ENCODE peak calls at places on chromosomes 6 and 20, in six cellular contexts. F, N, O, M, Z and K are unnamed samples. For H3K36me3, the result is how much of the 10 kb centered on the place peaks cover.

GRCh38 chr20:63265891-63266515 is 6.6 kb upstream of the ARFGAP1 start:
- DNase-seq in F (no peak), N (no peak), O (peak), M (no peak), Z (no peak), K (no peak)

GRCh38 chr20:44759595-44759994 is 13.9 kb downstream of the KCNK15 start:
- DNase-seq in F (no peak), N (no peak), O (no peak), M (no peak), Z (no peak), K (no peak)

GRCh38 chr6:158835616-158836221 is 16.6 kb upstream of the EZR start:
- DNase-seq in F (no peak), N (peak), O (peak), M (no peak), Z (peak), K (no peak)

GRCh38 chr20:36085686-36086267 is 68.8 kb upstream of the EPB41L1 start:
- DNase-seq in F (no peak), N (no peak), O (peak), M (no peak), Z (peak), K (no peak)

GRCh38 chr6:135030532-135031178 is 24.0 kb downstream of the HBS1L start:
- DNase-seq in F (no peak), N (no peak), O (peak), M (no peak), Z (no peak), K (no peak)

GRCh38 chr6:51322505-51322904 is 503.8 kb downstream of the TFAP2B start:
- DNase-seq in F (no peak), N (no peak), O (no peak), M (no peak), Z (no peak), K (no peak)

GRCh38 chr6:107105511-107106116 is 9.7 kb downstream of the BEND3 start:
- DNase-seq in F (peak), N (no peak), O (no peak), M (no peak), Z (no peak), K (no peak)

GRCh38 chr20:58753267-58753928 is 60.8 kb downstream of the NPEPL1 start:
- DNase-seq in F (no peak), N (no peak), O (no peak), M (peak), Z (no peak), K (no peak)

GRCh38 chr20:13353261-13353945 is 132.3 kb downstream of the ISM1 start:
- DNase-seq in F (no peak), N (no peak), O (no peak), M (no peak), Z (no peak), K (no peak)

GRCh38 chr6:5730586-5731263 is 276.0 kb downstream of the NRN1 start:
- DNase-seq in F (no peak), N (no peak), O (peak), M (no peak), Z (no peak), K (no peak)

GRCh38 chr6:45495404-45496084 is 117.8 kb upstream of the SUPT3H start:
- DNase-seq in F (no peak), N (no peak), O (no peak), M (no peak), Z (no peak), K (no peak)

GRCh38 chr6:10460096-10460495 is 45.2 kb upstream of the TFAP2A start:
- DNase-seq in F (no peak), N (no peak), O (no peak), M (no peak), Z (no peak), K (no peak)

GRCh38 chr6:22808466-22808865 is 239.1 kb downstream of the HDGFL1 start:
- DNase-seq in F (peak), N (no peak), O (peak), M (no peak), Z (no peak), K (no peak)

GRCh38 chr6:89956182-89956581 is 61.9 kb downstream of the GJA10 start:
- DNase-seq in F (no peak), N (no peak), O (no peak), M (no peak), Z (no peak), K (no peak)

GRCh38 chr20:31322504-31322903 is 14.1 kb upstream of the DEFB116 start:
- DNase-seq in F (no peak), N (no peak), O (no peak), M (no peak), Z (no peak), K (no peak)

GRCh38 chr20:63005862-63006564 is 751 bp downstream of the BHLHE23 start:
- DNase-seq in F (no peak), N (peak), O (peak), M (peak), Z (peak), K (no peak)

GRCh38 chr20:36399969-36400545 is 93.9 kb downstream of the DLGAP4 start:
- DNase-seq in F (no peak), N (no peak), O (no peak), M (no peak), Z (no peak), K (no peak)

GRCh38 chr6:15061176-15061575 is 184.7 kb upstream of the JARID2 start:
- DNase-seq in F (no peak), N (peak), O (no peak), M (no peak), Z (no peak), K (no peak)

GRCh38 chr20:19619904-19620430 is 138.1 kb upstream of the RIN2 start:
- DNase-seq in F (no peak), N (no peak), O (no peak), M (no peak), Z (no peak), K (no peak)

GRCh38 chr6:52390361-52390727 is 28.4 kb downstream of the PAQR8 start:
- DNase-seq in F (peak), N (no peak), O (peak), M (no peak), Z (no peak), K (no peak)

GRCh38 chr20:60233006-60233405 is 274.8 kb downstream of the CDH26 start:
- DNase-seq in F (no peak), N (no peak), O (no peak), M (no peak), Z (no peak), K (no peak)

GRCh38 chr20:61939691-61940360 is 125.9 kb downstream of the TAF4 start:
- DNase-seq in F (no peak), N (no peak), O (no peak), M (no peak), Z (peak), K (peak)
- TF ChIP-seq CTCF in F (no peak), N (no peak), O (no peak), M (no peak), Z (no peak), K (no peak)

GRCh38 chr6:33781105-33781975 is 7.6 kb downstream of the LEMD2 start:
- DNase-seq in F (peak), N (peak), O (no peak), M (no peak), Z (peak), K (no peak)

GRCh38 chr6:33785766-33786165 is 3.2 kb downstream of the LEMD2 start:
- DNase-seq in F (peak), N (no peak), O (peak), M (no peak), Z (peak), K (no peak)

GRCh38 chr6:33784787-33785186 is 4.1 kb downstream of the LEMD2 start:
- DNase-seq in F (no peak), N (no peak), O (no peak), M (no peak), Z (peak), K (no peak)

GRCh38 chr6:33782561-33782960 is 6.4 kb downstream of the LEMD2 start:
- DNase-seq in F (no peak), N (no peak), O (no peak), M (no peak), Z (peak), K (no peak)

GRCh38 chr6:33783781-33784520 is 5.0 kb downstream of the LEMD2 start:
- DNase-seq in F (no peak), N (no peak), O (no peak), M (no peak), Z (peak), K (no peak)
- H3K36me3 ChIP-seq in F (under half), N (half or more), O (half or more), M (under half), Z (under half), K (half or more)

GRCh38 chr6:109945091-109945490 is 33.0 kb upstream of the GPR6 start:
- DNase-seq in F (no peak), N (no peak), O (no peak), M (no peak), Z (no peak), K (no peak)
- TF ChIP-seq CTCF in F (no peak), N (no peak), O (no peak), M (no peak), Z (no peak), K (no peak)

DNA sequence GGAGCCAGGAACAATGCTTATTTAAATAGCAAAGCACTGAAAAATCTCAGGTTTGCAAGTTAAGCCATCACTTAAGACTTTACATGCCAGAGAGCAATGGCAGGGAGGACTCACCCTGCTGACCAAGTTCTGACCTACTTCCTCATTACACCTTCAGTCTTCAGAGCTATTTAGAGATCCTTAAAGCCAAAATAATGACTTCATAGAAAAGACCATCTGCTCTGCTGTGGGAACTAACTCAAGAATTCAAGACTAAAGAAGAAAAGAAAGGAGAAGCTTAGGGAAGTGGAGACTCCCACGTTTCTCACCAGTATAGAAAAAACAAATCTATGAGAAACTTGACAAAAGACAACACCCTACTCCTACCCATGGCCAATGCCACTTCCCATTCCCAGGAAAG is 28.6 kb downstream of the XPO5 start:
- DNase-seq in F (no peak), N (no peak), O (no peak), M (no peak), Z (no peak), K (no peak)
- H3K36me3 ChIP-seq in F (under half), N (half or more), O (half or more), M (half or more), Z (under half), K (half or more)

GRCh38 chr6:137159912-137160311 is 13.5 kb downstream of the IL22RA2 start:
- DNase-seq in F (no peak), N (no peak), O (no peak), M (no peak), Z (no peak), K (no peak)

GRCh38 chr6:137157601-137158000 is 15.8 kb downstream of the IL22RA2 start:
- DNase-seq in F (peak), N (no peak), O (no peak), M (no peak), Z (no peak), K (no peak)

GRCh38 chr6:137156650-137157049 is 16.8 kb downstream of the IL22RA2 start:
- DNase-seq in F (no peak), N (no peak), O (no peak), M (no peak), Z (no peak), K (no peak)

GRCh38 chr6:137160763-137161162 is 12.7 kb downstream of the IL22RA2 start:
- DNase-seq in F (no peak), N (no peak), O (peak), M (no peak), Z (no peak), K (no peak)

GRCh38 chr6:137155830-137156229 is 17.6 kb downstream of the IL22RA2 start:
- DNase-seq in F (no peak), N (no peak), O (no peak), M (no peak), Z (no peak), K (no peak)
- TF ChIP-seq CTCF in F (no peak), N (no peak), O (no peak), M (no peak), Z (no peak), K (no peak)

GRCh38 chr20:38828514-38829295 is 23.2 kb downstream of the PPP1R16B start:
- DNase-seq in F (no peak), N (no peak), O (no peak), M (no peak), Z (no peak), K (no peak)
- H3K36me3 ChIP-seq in F (under half), N (under half), O (under half), M (under half), Z (under half), K (under half)

DNA sequence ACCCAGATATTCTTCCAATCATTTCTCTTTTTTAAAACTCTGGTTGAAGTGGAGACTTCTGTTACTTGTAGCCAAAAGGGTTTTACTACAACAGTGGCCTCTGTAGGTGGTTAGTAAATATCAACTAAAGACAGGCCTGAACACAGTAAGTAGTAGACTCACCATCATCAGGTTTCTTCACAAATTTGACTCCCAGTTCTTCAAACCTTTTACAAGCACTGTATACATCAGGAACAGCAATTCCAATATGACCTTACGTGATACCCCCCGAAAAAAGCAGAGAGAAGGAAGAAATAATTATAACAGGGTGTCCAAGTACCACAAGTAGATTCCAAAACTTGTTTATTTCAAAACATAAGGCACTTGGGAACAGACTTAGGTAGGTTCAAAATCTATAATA is 21.1 kb downstream of the GLO1 start:
- DNase-seq in F (no peak), N (no peak), O (no peak), M (no peak), Z (no peak), K (no peak)
- TF ChIP-seq CTCF in F (no peak), N (no peak), O (no peak), M (no peak), Z (no peak), K (no peak)

GRCh38 chr6:166497087-166497899 is 89.2 kb downstream of the RAMACL start:
- DNase-seq in F (no peak), N (no peak), O (peak), M (no peak), Z (no peak), K (no peak)
- H3K36me3 ChIP-seq in F (half or more), N (half or more), O (half or more), M (under half), Z (under half), K (under half)